ENCODE peak calls at places on chromosomes 2 and 18, in five cellular contexts. Z is body of pancreas, X is HCT116, E is uterus, D is GM12878. F is an unnamed sample.

GRCh38 chr2:24203029-24203786 is 28.4 kb downstream of the FAM228A start:
- DNase-seq in Z (no peak), X (no peak), E (no peak), D (no peak), F (no peak)

GRCh38 chr18:72799106-72799505 is 68.7 kb downstream of the NETO1 start:
- DNase-seq in Z (no peak), X (no peak), E (no peak), D (no peak), F (no peak)

GRCh38 chr18:55577812-55578539 is 10.0 kb downstream of the TCF4 start:
- DNase-seq in Z (no peak), X (no peak), E (no peak), D (no peak), F (peak; percentile 27)

GRCh38 chr2:121075006-121075545 is 209.9 kb downstream of the TFCP2L1 start:
- DNase-seq in Z (peak; percentile 42), X (peak; percentile 95), E (peak; percentile 53), D (peak; percentile 5), F (peak; percentile 93)

GRCh38 chr2:209713219-209713618 is 58.4 kb upstream of the UNC80 start:
- DNase-seq in Z (no peak), X (no peak), E (no peak), D (no peak), F (no peak)

GRCh38 chr2:21841341-21841740 is 717.6 kb downstream of the TDRD15 start:
- DNase-seq in Z (no peak), X (no peak), E (no peak), D (no peak), F (no peak)

GRCh38 chr2:238595750-238596570 is 169.2 kb downstream of the ASB1 start:
- DNase-seq in Z (no peak), X (no peak), E (no peak), D (no peak), F (no peak)

GRCh38 chr2:163600801-163601200 is 135.0 kb downstream of the FIGN start:
- DNase-seq in Z (no peak), X (no peak), E (no peak), D (no peak), F (no peak)

GRCh38 chr2:226934546-226935243 is 98.8 kb downstream of the RHBDD1 start:
- DNase-seq in Z (no peak), X (no peak), E (no peak), D (no peak), F (no peak)

GRCh38 chr2:163850036-163850435 is 114.2 kb upstream of the FIGN start:
- DNase-seq in Z (no peak), X (no peak), E (no peak), D (no peak), F (no peak)

GRCh38 chr2:27072950-27073349 is 1.5 kb upstream of the OST4 start:
- DNase-seq in Z (no peak), X (no peak), E (no peak), D (no peak), F (no peak)

GRCh38 chr2:188527701-188528100 is 236.0 kb downstream of the GULP1 start:
- DNase-seq in Z (no peak), X (no peak), E (no peak), D (no peak), F (no peak)

GRCh38 chr18:12159446-12159845 is 65.8 kb downstream of the ANKRD62 start:
- DNase-seq in Z (no peak), X (no peak), E (no peak), D (no peak), F (no peak)

GRCh38 chr2:230929381-230930148 is 4.5 kb upstream of the GPR55 start:
- DNase-seq in Z (no peak), X (no peak), E (peak; percentile 11), D (no peak), F (peak; percentile 58)

GRCh38 chr2:212998629-212999359 is 152.6 kb downstream of the IKZF2 start:
- DNase-seq in Z (no peak), X (no peak), E (no peak), D (no peak), F (no peak)

GRCh38 chr2:72824224-72824842 is 1.5 kb downstream of the EXOC6B start:
- DNase-seq in Z (no peak), X (peak; percentile 47), E (no peak), D (no peak), F (no peak)

GRCh38 chr2:169641464-169641863 is 52.7 kb downstream of the CFAP210 start:
- DNase-seq in Z (no peak), X (no peak), E (no peak), D (no peak), F (no peak)

GRCh38 chr2:197200056-197200455 is 110.5 kb downstream of the ANKRD44 start:
- DNase-seq in Z (no peak), X (no peak), E (no peak), D (no peak), F (no peak)

GRCh38 chr2:68009526-68009925 is 53.3 kb downstream of the C1D start:
- DNase-seq in Z (no peak), X (no peak), E (no peak), D (no peak), F (no peak)

GRCh38 chr2:102839668-102840388 is 78.0 kb downstream of the TMEM182 start:
- DNase-seq in Z (peak; percentile 27), X (peak; percentile 22), E (no peak), D (peak; percentile 3), F (peak; percentile 32)

GRCh38 chr2:128502638-128503246 is 184.1 kb upstream of the HS6ST1 start:
- DNase-seq in Z (no peak), X (no peak), E (no peak), D (no peak), F (no peak)

DNA sequence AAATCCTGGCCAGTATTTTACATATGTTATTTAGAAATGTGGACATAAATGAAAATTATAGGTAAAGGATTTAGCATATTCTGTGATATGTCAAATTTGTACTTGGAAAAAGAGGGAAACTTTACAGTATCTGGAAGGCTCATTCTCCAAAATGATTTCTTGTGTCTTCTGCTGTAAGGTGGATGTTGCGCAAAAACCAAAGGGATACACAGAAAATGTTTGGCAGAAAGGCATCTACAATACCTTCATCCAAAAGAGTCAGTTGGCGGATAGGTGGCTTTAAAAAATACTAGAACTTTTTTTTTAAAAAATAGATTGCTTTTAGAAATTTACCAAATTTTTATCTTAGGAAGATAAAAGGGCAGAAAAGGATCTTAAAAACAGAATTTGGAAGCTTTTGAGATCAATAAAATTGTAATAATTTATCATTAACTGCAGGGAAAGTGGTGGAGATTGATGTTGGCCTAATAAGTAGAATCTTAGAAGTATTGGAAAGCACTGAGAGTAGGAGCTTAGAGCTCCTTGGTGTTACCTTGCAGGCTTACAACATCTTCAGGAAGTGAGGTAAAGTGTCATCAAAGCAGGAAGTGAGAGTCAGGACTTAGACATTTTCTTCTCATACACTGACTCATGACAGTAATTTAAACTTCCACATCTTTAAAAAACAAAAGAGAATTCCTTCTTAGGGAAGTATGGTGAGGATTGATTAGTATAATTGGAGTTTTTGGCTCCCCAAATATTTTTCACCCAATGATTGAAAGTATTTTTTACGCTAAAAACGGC is 2.1 kb downstream of the NABP1 start:
- DNase-seq in Z (no peak), X (peak; percentile 66), E (no peak), D (no peak), F (peak; percentile 79)
- H3K4me3 ChIP-seq in Z (no peak overlapping the region), X (peak overlapping the region; percentile 77), E (no peak overlapping the region), D (peak overlapping the region; percentile 87), F (peak overlapping the region; percentile 66)

DNA sequence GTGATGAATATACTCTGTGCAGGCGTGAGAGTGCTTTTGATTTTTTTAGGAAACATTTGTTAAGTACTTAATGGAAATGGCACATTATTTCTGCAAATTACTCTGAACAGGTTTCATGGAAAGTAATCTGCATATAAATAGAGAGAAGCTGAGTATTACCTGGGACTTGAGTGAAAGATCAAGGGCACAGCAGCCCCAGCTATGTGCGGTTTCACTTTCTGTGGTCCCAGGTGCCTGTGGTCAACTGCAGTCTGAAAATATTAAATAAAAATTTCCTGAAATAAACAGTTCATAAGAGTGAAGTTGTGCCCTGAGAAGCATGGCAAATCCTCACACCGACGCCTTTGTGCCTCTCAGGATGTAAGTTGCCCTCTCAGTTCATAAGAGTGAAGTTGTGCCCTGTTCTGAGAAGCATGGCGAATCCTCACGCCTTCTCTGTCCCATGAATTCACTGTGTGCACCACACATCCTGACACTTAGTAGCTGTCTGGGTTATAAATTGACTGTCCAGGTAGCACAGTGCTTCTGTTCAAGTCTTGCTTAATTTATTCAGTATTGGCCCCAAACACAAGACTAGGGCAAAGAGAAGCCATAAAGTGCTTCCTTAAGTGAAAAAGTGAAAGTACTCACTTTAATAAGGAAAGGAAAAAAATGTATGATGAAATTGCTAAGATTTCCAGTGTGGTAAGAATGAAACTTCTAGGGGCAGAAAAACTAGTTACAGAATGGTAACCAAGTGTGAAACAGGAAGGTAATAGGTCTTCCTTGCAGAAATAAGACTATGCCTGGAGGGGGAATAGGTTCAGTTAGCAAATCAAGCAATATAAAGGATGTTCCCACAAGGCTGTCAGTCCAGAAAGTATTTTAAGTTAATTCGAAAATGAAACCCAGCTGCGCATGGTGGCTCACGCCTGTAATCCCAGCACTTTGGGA is 4.3 kb upstream of the SNTG2 start:
- DNase-seq in Z (no peak), X (no peak), E (no peak), D (peak; percentile 12), F (peak; percentile 10)
- H3K4me3 ChIP-seq in Z (no peak overlapping the region), X (no peak overlapping the region), E (no peak overlapping the region), D (peak overlapping the region; percentile 41), F (no peak overlapping the region)

GRCh38 chr2:46800625-46801024 is 115.0 kb downstream of the MCFD2 start:
- DNase-seq in Z (no peak), X (no peak), E (no peak), D (no peak), F (no peak)

GRCh38 chr2:46801731-46802664 is 113.6 kb downstream of the MCFD2 start:
- DNase-seq in Z (no peak), X (no peak), E (no peak), D (no peak), F (no peak)

GRCh38 chr2:46798998-46799698 is 116.5 kb downstream of the MCFD2 start:
- DNase-seq in Z (no peak), X (no peak), E (no peak), D (no peak), F (no peak)

GRCh38 chr2:46798041-46798440 is 117.6 kb downstream of the MCFD2 start:
- DNase-seq in Z (no peak), X (no peak), E (no peak), D (no peak), F (no peak)

DNA sequence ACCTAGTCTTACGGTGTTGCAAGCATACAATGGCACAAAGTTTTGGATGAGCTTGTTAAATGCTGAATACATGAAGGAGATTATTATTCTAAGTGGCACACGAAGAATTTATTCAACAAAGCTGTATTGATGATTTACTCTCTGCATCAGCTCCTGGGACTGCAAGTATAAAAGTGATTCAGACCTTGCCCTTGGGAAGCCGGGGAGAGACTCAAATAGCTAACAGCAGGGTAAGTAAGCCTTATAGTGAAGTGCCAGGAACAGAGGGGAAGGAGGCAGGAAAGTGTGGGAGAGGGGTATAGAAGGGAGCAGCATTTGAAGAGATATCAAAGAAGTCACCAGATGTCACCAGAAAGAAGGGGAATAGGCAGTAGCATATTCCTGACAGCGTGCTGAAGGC is 115.4 kb downstream of the MCFD2 start:
- DNase-seq in Z (no peak), X (no peak), E (no peak), D (no peak), F (no peak)
- H3K4me3 ChIP-seq in Z (no peak overlapping the region), X (no peak overlapping the region), E (no peak overlapping the region), D (no peak overlapping the region), F (no peak overlapping the region)

DNA sequence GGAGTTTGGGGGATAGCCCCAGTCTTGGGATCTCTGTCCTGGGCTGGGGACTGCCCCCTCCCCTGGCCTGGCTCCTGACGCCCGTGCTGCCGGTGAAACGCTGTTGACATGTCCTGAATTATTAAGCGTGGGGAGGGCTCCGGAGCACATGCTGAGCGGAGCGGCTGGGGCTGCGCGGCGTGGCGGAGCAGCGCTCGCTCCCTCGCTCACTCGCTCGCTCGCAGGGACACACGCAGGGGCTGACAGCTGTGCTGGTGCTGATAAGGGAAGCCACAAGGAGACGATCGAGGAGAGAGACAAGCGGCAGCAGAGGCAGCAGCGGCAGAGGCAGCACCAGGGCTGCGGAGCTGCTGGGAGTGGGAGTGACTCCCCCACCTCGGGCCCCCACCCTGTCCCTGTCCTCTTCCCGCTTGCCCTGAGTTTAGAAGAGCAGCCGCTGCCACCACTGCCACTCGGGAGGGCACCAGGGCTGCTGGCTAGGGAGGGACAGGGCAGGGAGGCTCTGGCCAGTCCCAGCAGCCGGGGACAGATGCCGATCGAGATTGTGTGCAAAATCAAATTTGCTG is at the start of gene ASIC4:
- DNase-seq in Z (no peak), X (no peak), E (no peak), D (no peak), F (no peak)
- H3K4me3 ChIP-seq in Z (no peak within 1 kb of the TSS), X (no peak within 1 kb of the TSS), E (no peak within 1 kb of the TSS), D (no peak within 1 kb of the TSS), F (no peak within 1 kb of the TSS)

F was measured in GM12865.